ENCODE peak calls at places on chromosomes 4 and X, in six cellular contexts. Y, M, R, B, H and G are unnamed samples.

GRCh38 chrX:20654596-20655106 is 387.9 kb upstream of the RPS6KA3 start:
- DNase-seq in Y (no peak), M (no peak), R (no peak), B (no peak), H (no peak), G (no peak)

GRCh38 chr4:119139316-119139715 is 3.7 kb downstream of the MYOZ2 start:
- DNase-seq in Y (no peak), M (no peak), R (no peak), B (no peak), H (no peak), G (no peak)

GRCh38 chrX:133414399-133415275 is 652 bp downstream of the GPC4 start:
- DNase-seq in Y (peak; percentile 29), M (no peak), R (no peak), B (no peak), H (no peak), G (peak; percentile 19)

GRCh38 chrX:16671005-16671404 is 21.0 kb downstream of the S100G start:
- DNase-seq in Y (no peak), M (peak; percentile 26), R (peak; percentile 75), B (no peak), H (no peak), G (no peak)

GRCh38 chr4:156547439-156547838 is 424.2 kb downstream of the PDGFC start:
- DNase-seq in Y (peak; percentile 17), M (no peak), R (peak; percentile 82), B (peak; percentile 53), H (no peak), G (no peak)

GRCh38 chr4:54741161-54741560 is 83.4 kb downstream of the KIT start:
- DNase-seq in Y (no peak), M (no peak), R (no peak), B (no peak), H (no peak), G (no peak)

GRCh38 chrX:154815274-154815818 is 10.1 kb upstream of the MPP1 start:
- DNase-seq in Y (no peak), M (no peak), R (peak; percentile 43), B (no peak), H (no peak), G (no peak)

GRCh38 chr4:127406187-127406586 is 226.6 kb upstream of the INTU start:
- DNase-seq in Y (no peak), M (no peak), R (no peak), B (no peak), H (no peak), G (no peak)

GRCh38 chr4:58760737-58761136 is 1650.6 kb upstream of the IGFBP7 start:
- DNase-seq in Y (no peak), M (no peak), R (no peak), B (no peak), H (no peak), G (no peak)

GRCh38 chrX:130916636-130917422 is 13.8 kb upstream of the ENOX2 start:
- DNase-seq in Y (no peak), M (peak; percentile 36), R (peak; percentile 64), B (no peak), H (peak; percentile 28), G (peak; percentile 1)

GRCh38 chr4:39125600-39125985 is 56.7 kb upstream of the WDR19 start:
- DNase-seq in Y (no peak), M (no peak), R (no peak), B (no peak), H (no peak), G (no peak)

GRCh38 chrX:30653415-30654131 is at the start of gene GK:
- DNase-seq in Y (no peak), M (peak; percentile 6), R (no peak), B (no peak), H (no peak), G (no peak)

GRCh38 chr4:116849620-116850019 is 235.8 kb downstream of the TRAM1L1 start:
- DNase-seq in Y (no peak), M (no peak), R (no peak), B (no peak), H (no peak), G (no peak)

GRCh38 chr4:101282076-101282844 is 65.1 kb downstream of the PPP3CA start:
- DNase-seq in Y (no peak), M (no peak), R (no peak), B (no peak), H (peak; percentile 27), G (no peak)

GRCh38 chrX:69503835-69504625 is at the start of gene NALF2:
- DNase-seq in Y (peak; percentile 43), M (peak; percentile 75), R (peak; percentile 52), B (no peak), H (peak; percentile 58), G (peak; percentile 45)

GRCh38 chr4:71857713-71858451 is 74.0 kb upstream of the GC start:
- DNase-seq in Y (no peak), M (no peak), R (no peak), B (no peak), H (peak; percentile 44), G (no peak)

GRCh38 chrX:116694046-116694445 is 231.3 kb upstream of the CT83 start:
- DNase-seq in Y (no peak), M (no peak), R (no peak), B (no peak), H (no peak), G (no peak)

GRCh38 chrX:70494441-70494840 is 49.8 kb downstream of the DLG3 start:
- DNase-seq in Y (peak; percentile 3), M (no peak), R (no peak), B (no peak), H (no peak), G (no peak)

GRCh38 chr4:151460434-151460833 is 51.5 kb downstream of the FHIP1A start:
- DNase-seq in Y (no peak), M (no peak), R (no peak), B (no peak), H (no peak), G (no peak)

GRCh38 chr4:181966084-181966483 is 277.1 kb upstream of the TENM3 start:
- DNase-seq in Y (no peak), M (no peak), R (peak; percentile 5), B (no peak), H (no peak), G (no peak)

GRCh38 chr4:157514711-157515110 is 294.2 kb downstream of the GRIA2 start:
- DNase-seq in Y (peak; percentile 36), M (no peak), R (no peak), B (no peak), H (no peak), G (no peak)

GRCh38 chr4:108130955-108131354 is 37.8 kb downstream of the LEF1 start:
- DNase-seq in Y (no peak), M (no peak), R (peak; percentile 1), B (no peak), H (no peak), G (no peak)